ENCODE peak calls at places on chromosomes 6 and 20, in nine cellular contexts. One of them, this sample, is unnamed.

GRCh38 chr20:61127311-61128044 is 124.6 kb upstream of the CDH4 start:
- DNase-seq in astrocyte of the spinal cord: peak
- DNase-seq in amniotic stem cell: no peak
- DNase-seq in NCI-H1105 treated with DMSO at 0.1 percent for 48 hours: no peak
- DNase-seq in GM04504: peak
- DNase-seq in skeletal muscle cell: peak
- DNase-seq in lower leg skin: peak
- DNase-seq in NCI-H510A treated with DMSO at 0.1 percent for 48 hours: no peak
- DNase-seq in SJSA1: peak
- DNase-seq in this sample: no peak

GRCh38 chr6:70686548-70687133 is 19.0 kb downstream of the SMAP1 start:
- DNase-seq in astrocyte of the spinal cord: peak
- DNase-seq in amniotic stem cell: no peak
- DNase-seq in NCI-H1105 treated with DMSO at 0.1 percent for 48 hours: peak
- DNase-seq in GM04504: no peak
- DNase-seq in skeletal muscle cell: no peak
- DNase-seq in lower leg skin: no peak
- DNase-seq in NCI-H510A treated with DMSO at 0.1 percent for 48 hours: no peak
- DNase-seq in SJSA1: peak
- DNase-seq in this sample: no peak

GRCh38 chr20:61965606-61966491 is 99.8 kb downstream of the TAF4 start:
- DNase-seq in astrocyte of the spinal cord: no peak
- DNase-seq in amniotic stem cell: no peak
- DNase-seq in NCI-H1105 treated with DMSO at 0.1 percent for 48 hours: no peak
- DNase-seq in GM04504: no peak
- DNase-seq in skeletal muscle cell: no peak
- DNase-seq in lower leg skin: peak
- DNase-seq in NCI-H510A treated with DMSO at 0.1 percent for 48 hours: no peak
- DNase-seq in SJSA1: no peak
- DNase-seq in this sample: no peak

GRCh38 chr6:53466257-53466656 is 78.6 kb downstream of the GCLC start:
- DNase-seq in astrocyte of the spinal cord: no peak
- DNase-seq in amniotic stem cell: no peak
- DNase-seq in NCI-H1105 treated with DMSO at 0.1 percent for 48 hours: no peak
- DNase-seq in GM04504: no peak
- DNase-seq in skeletal muscle cell: no peak
- DNase-seq in lower leg skin: no peak
- DNase-seq in NCI-H510A treated with DMSO at 0.1 percent for 48 hours: no peak
- DNase-seq in SJSA1: no peak
- DNase-seq in this sample: no peak

GRCh38 chr20:34528921-34529297 is 12.7 kb downstream of the DYNLRB1 start:
- DNase-seq in astrocyte of the spinal cord: no peak
- DNase-seq in amniotic stem cell: no peak
- DNase-seq in NCI-H1105 treated with DMSO at 0.1 percent for 48 hours: no peak
- DNase-seq in GM04504: no peak
- DNase-seq in skeletal muscle cell: no peak
- DNase-seq in lower leg skin: peak
- DNase-seq in NCI-H510A treated with DMSO at 0.1 percent for 48 hours: no peak
- DNase-seq in SJSA1: peak
- DNase-seq in this sample: no peak

GRCh38 chr6:68975064-68975463 is 340.0 kb downstream of the ADGRB3 start:
- DNase-seq in astrocyte of the spinal cord: peak
- DNase-seq in amniotic stem cell: no peak
- DNase-seq in NCI-H1105 treated with DMSO at 0.1 percent for 48 hours: peak
- DNase-seq in GM04504: no peak
- DNase-seq in skeletal muscle cell: no peak
- DNase-seq in lower leg skin: no peak
- DNase-seq in NCI-H510A treated with DMSO at 0.1 percent for 48 hours: peak
- DNase-seq in SJSA1: no peak
- DNase-seq in this sample: peak

GRCh38 chr6:5851261-5851757 is 155.4 kb downstream of the NRN1 start:
- DNase-seq in astrocyte of the spinal cord: peak
- DNase-seq in amniotic stem cell: no peak
- DNase-seq in NCI-H1105 treated with DMSO at 0.1 percent for 48 hours: no peak
- DNase-seq in GM04504: no peak
- DNase-seq in skeletal muscle cell: no peak
- DNase-seq in lower leg skin: no peak
- DNase-seq in NCI-H510A treated with DMSO at 0.1 percent for 48 hours: peak
- DNase-seq in SJSA1: no peak
- DNase-seq in this sample: no peak

GRCh38 chr6:1993049-1993448 is 252.4 kb downstream of the GMDS start:
- DNase-seq in astrocyte of the spinal cord: peak
- DNase-seq in amniotic stem cell: no peak
- DNase-seq in NCI-H1105 treated with DMSO at 0.1 percent for 48 hours: no peak
- DNase-seq in GM04504: no peak
- DNase-seq in skeletal muscle cell: no peak
- DNase-seq in lower leg skin: no peak
- DNase-seq in NCI-H510A treated with DMSO at 0.1 percent for 48 hours: no peak
- DNase-seq in SJSA1: peak
- DNase-seq in this sample: no peak

GRCh38 chr6:110541701-110542309 is 65.4 kb upstream of the SLC22A16 start:
- DNase-seq in astrocyte of the spinal cord: no peak
- DNase-seq in amniotic stem cell: no peak
- DNase-seq in NCI-H1105 treated with DMSO at 0.1 percent for 48 hours: no peak
- DNase-seq in GM04504: no peak
- DNase-seq in skeletal muscle cell: no peak
- DNase-seq in lower leg skin: no peak
- DNase-seq in NCI-H510A treated with DMSO at 0.1 percent for 48 hours: no peak
- DNase-seq in SJSA1: no peak
- DNase-seq in this sample: no peak

GRCh38 chr6:117222861-117223260 is 42.5 kb upstream of the VGLL2 start:
- DNase-seq in astrocyte of the spinal cord: no peak
- DNase-seq in amniotic stem cell: no peak
- DNase-seq in NCI-H1105 treated with DMSO at 0.1 percent for 48 hours: no peak
- DNase-seq in GM04504: no peak
- DNase-seq in skeletal muscle cell: no peak
- DNase-seq in lower leg skin: no peak
- DNase-seq in NCI-H510A treated with DMSO at 0.1 percent for 48 hours: no peak
- DNase-seq in SJSA1: no peak
- DNase-seq in this sample: no peak

GRCh38 chr6:31792741-31793140 is 2.8 kb downstream of the VARS1 start:
- DNase-seq in astrocyte of the spinal cord: peak
- DNase-seq in amniotic stem cell: no peak
- DNase-seq in NCI-H1105 treated with DMSO at 0.1 percent for 48 hours: no peak
- DNase-seq in GM04504: no peak
- DNase-seq in skeletal muscle cell: no peak
- DNase-seq in lower leg skin: no peak
- DNase-seq in NCI-H510A treated with DMSO at 0.1 percent for 48 hours: no peak
- DNase-seq in SJSA1: no peak
- DNase-seq in this sample: no peak

GRCh38 chr6:21582651-21583050 is 10.9 kb upstream of the SOX4 start:
- DNase-seq in astrocyte of the spinal cord: peak
- DNase-seq in amniotic stem cell: no peak
- DNase-seq in NCI-H1105 treated with DMSO at 0.1 percent for 48 hours: no peak
- DNase-seq in GM04504: no peak
- DNase-seq in skeletal muscle cell: no peak
- DNase-seq in lower leg skin: no peak
- DNase-seq in NCI-H510A treated with DMSO at 0.1 percent for 48 hours: no peak
- DNase-seq in SJSA1: no peak
- DNase-seq in this sample: no peak

GRCh38 chr6:106244931-106245330 is 80.6 kb downstream of the ATG5 start:
- DNase-seq in astrocyte of the spinal cord: no peak
- DNase-seq in amniotic stem cell: no peak
- DNase-seq in NCI-H1105 treated with DMSO at 0.1 percent for 48 hours: no peak
- DNase-seq in GM04504: no peak
- DNase-seq in skeletal muscle cell: no peak
- DNase-seq in lower leg skin: no peak
- DNase-seq in NCI-H510A treated with DMSO at 0.1 percent for 48 hours: no peak
- DNase-seq in SJSA1: no peak
- DNase-seq in this sample: no peak

GRCh38 chr6:37007340-37008043 is 2.0 kb downstream of the FGD2 start:
- DNase-seq in astrocyte of the spinal cord: no peak
- DNase-seq in amniotic stem cell: no peak
- DNase-seq in NCI-H1105 treated with DMSO at 0.1 percent for 48 hours: no peak
- DNase-seq in GM04504: no peak
- DNase-seq in skeletal muscle cell: no peak
- DNase-seq in lower leg skin: no peak
- DNase-seq in NCI-H510A treated with DMSO at 0.1 percent for 48 hours: no peak
- DNase-seq in SJSA1: no peak
- DNase-seq in this sample: no peak

GRCh38 chr6:23826587-23826986 is 299.4 kb upstream of the NRSN1 start:
- DNase-seq in astrocyte of the spinal cord: no peak
- DNase-seq in amniotic stem cell: no peak
- DNase-seq in NCI-H1105 treated with DMSO at 0.1 percent for 48 hours: no peak
- DNase-seq in GM04504: no peak
- DNase-seq in skeletal muscle cell: no peak
- DNase-seq in lower leg skin: no peak
- DNase-seq in NCI-H510A treated with DMSO at 0.1 percent for 48 hours: no peak
- DNase-seq in SJSA1: no peak
- DNase-seq in this sample: no peak